ENCODE peak calls at places on chromosomes 12 and 14, in four cellular contexts. K is HepG2, P is HCT116, N is K562. E is an unnamed sample.

GRCh38 chr14:92108345-92109254 is 2.2 kb upstream of the ATXN3 start:
- DNase-seq in K (peak; percentile 73), P (no peak), N (no peak), E (no peak)

GRCh38 chr12:57614178-57614947 is 3.1 kb downstream of the ARHGEF25 start:
- DNase-seq in K (no peak), P (peak; percentile 21), N (peak; percentile 84), E (no peak)

GRCh38 chr14:71266994-71267636 is 359.9 kb downstream of the PCNX1 start:
- DNase-seq in K (no peak), P (no peak), N (no peak), E (no peak)

GRCh38 chr12:48956279-48957140 is 777 bp downstream of the ARF3 start:
- DNase-seq in K (peak; percentile 68), P (peak; percentile 93), N (peak; percentile 87), E (no peak)

GRCh38 chr14:21332950-21333349 is 50.9 kb downstream of the SUPT16H start:
- DNase-seq in K (no peak), P (no peak), N (no peak), E (no peak)

GRCh38 chr12:43912851-43913250 is 77.0 kb downstream of the TMEM117 start:
- DNase-seq in K (no peak), P (no peak), N (no peak), E (no peak)

GRCh38 chr14:22671622-22672021 is 27.5 kb upstream of the OR6J1 start:
- DNase-seq in K (no peak), P (no peak), N (peak; percentile 31), E (no peak)

GRCh38 chr12:79247494-79247893 is 382.9 kb downstream of the SYT1 start:
- DNase-seq in K (no peak), P (no peak), N (no peak), E (no peak)

GRCh38 chr12:54390668-54391551 is 6.4 kb upstream of the ZNF385A start:
- DNase-seq in K (no peak), P (no peak), N (peak; percentile 97), E (no peak)

GRCh38 chr14:71355324-71356201 is 448.3 kb downstream of the PCNX1 start:
- DNase-seq in K (no peak), P (no peak), N (peak; percentile 35), E (no peak)

GRCh38 chr12:27244680-27245005 is 557 bp downstream of the STK38L start:
- DNase-seq in K (no peak), P (no peak), N (no peak), E (peak; percentile 12)

GRCh38 chr14:32352631-32353030 is 23.5 kb downstream of the AKAP6 start:
- DNase-seq in K (no peak), P (no peak), N (no peak), E (no peak)

GRCh38 chr14:103916636-103917262 is 11.5 kb upstream of the TDRD9 start:
- DNase-seq in K (no peak), P (no peak), N (no peak), E (no peak)

GRCh38 chr14:96741151-96741977 is 55.8 kb upstream of the VRK1 start:
- DNase-seq in K (no peak), P (no peak), N (peak; percentile 79), E (no peak)

GRCh38 chr14:100146548-100147091 is 12.8 kb downstream of the DEGS2 start:
- DNase-seq in K (no peak), P (no peak), N (no peak), E (no peak)
- TF ChIP-seq CTCF in K (peak; percentile 38), P (no peak), N (no peak), E (no peak)

GRCh38 chr14:58638231-58639205 is 756 bp downstream of the DACT1 start:
- DNase-seq in K (no peak), P (no peak), N (peak; percentile 7), E (no peak)
- TF ChIP-seq REST in K (no peak), P (no peak), N (no peak), E (no peak)

DNA sequence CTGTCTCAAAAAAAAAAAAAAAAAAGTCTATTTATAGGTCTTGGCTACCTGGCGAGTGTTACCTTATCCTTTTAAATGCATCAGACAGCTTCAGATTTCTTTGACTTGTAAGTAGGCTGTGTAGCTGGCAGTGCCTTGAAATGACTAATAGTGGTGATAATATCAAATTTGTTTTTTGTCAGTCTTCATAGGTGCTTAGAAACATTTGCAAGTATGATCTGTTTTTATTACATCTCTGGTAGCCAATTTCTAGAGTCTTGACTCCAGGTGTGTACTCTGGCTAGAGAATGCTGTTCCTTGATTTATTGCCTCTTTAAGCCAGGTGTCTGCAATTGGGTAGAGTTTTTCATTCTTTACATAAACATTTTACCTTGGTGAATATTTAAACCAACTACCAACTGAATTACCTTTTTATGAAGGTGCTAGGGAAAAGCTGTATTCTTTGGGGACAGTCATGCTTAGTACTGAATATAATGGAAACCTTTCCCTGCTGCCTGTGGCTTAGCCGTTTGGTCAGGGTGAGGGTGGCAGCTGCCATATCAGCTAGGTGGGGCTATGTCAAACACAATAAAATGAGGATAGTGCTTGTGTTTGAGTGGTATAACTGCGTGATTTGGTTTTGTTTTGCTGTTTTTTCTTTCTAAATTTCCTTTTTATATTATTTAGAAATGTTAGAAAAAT is 32.7 kb downstream of the MLXIP start:
- DNase-seq in K (no peak), P (peak; percentile 29), N (no peak), E (no peak)
- TF ChIP-seq TCF7L2 in K (no peak), P (no peak), N (no peak), E (no peak)

DNA sequence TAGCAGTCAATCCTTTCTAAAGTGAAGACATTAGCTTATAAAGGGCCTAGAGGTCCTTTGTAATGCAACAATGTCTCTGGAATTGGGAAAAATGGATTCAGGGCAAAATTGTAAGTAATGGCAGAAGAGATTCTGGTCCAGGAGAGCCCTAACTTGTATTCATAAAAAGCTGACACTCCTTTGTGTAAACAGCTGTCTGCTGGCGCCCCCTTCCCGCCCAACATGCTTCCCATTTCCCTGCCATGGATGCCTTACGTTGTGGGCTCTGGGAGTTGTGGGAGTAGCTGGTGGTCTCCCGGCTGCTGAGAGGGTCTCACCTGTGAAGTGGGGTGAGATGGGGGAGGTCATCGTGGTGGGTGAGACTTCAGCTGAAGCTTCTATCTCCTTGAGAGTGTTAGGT is 2.3 kb downstream of the ACRBP start:
- DNase-seq in K (no peak), P (no peak), N (no peak), E (no peak)
- TF ChIP-seq CTCF in K (peak; percentile 62), P (peak; percentile 47), N (peak; percentile 28), E (no peak)

GRCh38 chr14:95157195-95157986 is at the start of gene DICER1:
- DNase-seq in K (peak; percentile 88), P (peak; percentile 83), N (peak; percentile 100), E (peak; percentile 27)
- TF ChIP-seq REST in K (peak; percentile 38), P (no peak), N (no peak), E (no peak)

GRCh38 chr12:123543541-123543940 is 10.0 kb upstream of the RILPL1 start:
- DNase-seq in K (no peak), P (no peak), N (peak; percentile 4), E (no peak)

GRCh38 chr12:123546281-123546680 is 12.8 kb upstream of the RILPL1 start:
- DNase-seq in K (no peak), P (no peak), N (peak; percentile 29), E (no peak)

DNA sequence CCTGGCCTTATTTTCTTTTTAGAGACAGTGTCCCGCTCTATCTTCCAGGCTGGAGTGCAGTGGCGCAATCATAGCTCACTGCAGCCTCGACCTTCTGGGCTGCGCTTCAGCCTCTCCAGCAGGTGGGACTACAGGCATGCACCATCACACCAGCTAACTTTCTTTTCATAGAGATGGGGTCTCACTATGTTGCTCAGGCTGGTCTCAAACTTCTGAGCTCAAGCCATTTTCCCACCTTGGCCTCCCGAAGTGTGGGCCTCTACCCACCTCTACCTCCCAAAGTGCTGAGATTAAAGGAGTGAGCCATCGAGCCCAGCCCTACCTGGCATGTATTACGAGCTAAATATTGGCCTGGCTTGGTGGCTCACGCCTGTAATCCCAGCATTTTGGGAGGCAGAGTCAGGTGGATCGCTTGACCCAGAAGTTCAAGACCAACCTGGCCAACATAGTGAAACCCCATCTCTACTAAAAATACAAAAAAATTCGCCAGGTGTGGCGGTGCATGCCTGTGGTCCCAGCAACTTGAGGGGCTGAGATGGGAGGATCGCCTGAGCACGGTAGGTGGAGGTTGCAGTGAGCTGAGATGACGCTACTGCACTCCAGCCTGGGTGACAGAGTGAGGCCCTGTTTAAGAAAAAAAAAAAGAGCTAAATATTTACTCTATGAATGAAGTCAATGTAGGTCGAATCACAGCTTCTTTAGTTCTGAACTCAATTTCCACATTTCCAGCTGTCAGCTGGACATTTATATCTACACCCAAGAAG is 7.6 kb upstream of the RILPL1 start:
- DNase-seq in K (peak; percentile 49), P (no peak), N (no peak), E (no peak)
- TF ChIP-seq TCF7L2 in K (no peak), P (no peak), N (no peak), E (no peak)

DNA sequence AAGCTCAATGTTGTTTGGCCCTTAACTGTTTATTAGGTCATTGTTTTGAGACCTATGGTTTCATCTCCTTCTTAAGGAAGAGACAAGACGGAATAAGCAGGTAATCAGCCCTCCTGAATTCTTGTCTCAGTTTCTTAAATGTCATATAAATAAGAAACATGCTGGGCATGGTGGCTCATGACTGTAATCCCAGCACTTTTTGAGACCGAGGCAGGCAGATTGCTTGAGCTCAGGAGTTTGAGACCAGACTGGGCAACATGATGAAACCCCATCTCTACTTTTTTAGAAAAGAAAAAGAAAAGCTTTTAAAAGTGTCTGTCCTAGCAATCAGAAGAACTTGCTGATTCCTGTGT is 5.1 kb downstream of the MTRFR start:
- DNase-seq in K (no peak), P (no peak), N (no peak), E (no peak)
- TF ChIP-seq CTCF in K (no peak), P (no peak), N (no peak), E (no peak)